ENCODE peak calls at places on chromosomes 3 and 15, in four cellular contexts. P is GM12878, O is K562, E is H1. R is an unnamed sample.

GRCh38 chr3:63051920-63052319 is 176.7 kb upstream of the CADPS start:
- DNase-seq in P (no peak), O (no peak), E (peak; percentile 3), R (no peak)

GRCh38 chr3:71955549-71956373 is 170.8 kb upstream of the PROK2 start:
- DNase-seq in P (peak; percentile 61), O (peak; percentile 28), E (peak; percentile 38), R (peak; percentile 70)

GRCh38 chr3:66473181-66473580 is 27.6 kb downstream of the LRIG1 start:
- DNase-seq in P (no peak), O (no peak), E (no peak), R (peak; percentile 58)

GRCh38 chr15:90318591-90318990 is 33.5 kb upstream of the ZNF774 start:
- DNase-seq in P (no peak), O (no peak), E (no peak), R (no peak)

GRCh38 chr3:177051419-177051818 is 145.9 kb downstream of the TBL1XR1 start:
- DNase-seq in P (no peak), O (no peak), E (no peak), R (no peak)

GRCh38 chr15:88714782-88715372 is 76.1 kb downstream of the ISG20 start:
- DNase-seq in P (no peak), O (no peak), E (no peak), R (no peak)

GRCh38 chr15:68151277-68151676 is 53.9 kb downstream of the CALML4 start:
- DNase-seq in P (no peak), O (no peak), E (no peak), R (peak; percentile 53)

GRCh38 chr3:50652709-50653108 is 22.0 kb upstream of the DOCK3 start:
- DNase-seq in P (peak; percentile 5), O (peak; percentile 42), E (peak; percentile 46), R (peak; percentile 8)

GRCh38 chr3:114745322-114746240 is 401.5 kb downstream of the ZBTB20 start:
- DNase-seq in P (no peak), O (no peak), E (no peak), R (peak; percentile 66)

GRCh38 chr15:81783076-81783475 is 262.7 kb downstream of the MEX3B start:
- DNase-seq in P (no peak), O (no peak), E (no peak), R (no peak)

GRCh38 chr15:70474367-70474681 is 289.0 kb downstream of the UACA start:
- DNase-seq in P (no peak), O (no peak), E (no peak), R (no peak)

GRCh38 chr3:197417451-197417850 is 119.0 kb upstream of the DLG1 start:
- DNase-seq in P (no peak), O (no peak), E (no peak), R (peak; percentile 60)

GRCh38 chr3:8625991-8626390 is 18.6 kb downstream of the SSUH2 start:
- DNase-seq in P (no peak), O (no peak), E (no peak), R (peak; percentile 54)

GRCh38 chr15:70492240-70493177 is 270.8 kb downstream of the UACA start:
- DNase-seq in P (no peak), O (no peak), E (no peak), R (peak; percentile 81)

GRCh38 chr3:53733433-53733832 is 112.8 kb downstream of the CHDH start:
- DNase-seq in P (no peak), O (no peak), E (no peak), R (no peak)

GRCh38 chr3:16801698-16802097 is 83.1 kb upstream of the PLCL2 start:
- DNase-seq in P (no peak), O (no peak), E (no peak), R (peak; percentile 1)

DNA sequence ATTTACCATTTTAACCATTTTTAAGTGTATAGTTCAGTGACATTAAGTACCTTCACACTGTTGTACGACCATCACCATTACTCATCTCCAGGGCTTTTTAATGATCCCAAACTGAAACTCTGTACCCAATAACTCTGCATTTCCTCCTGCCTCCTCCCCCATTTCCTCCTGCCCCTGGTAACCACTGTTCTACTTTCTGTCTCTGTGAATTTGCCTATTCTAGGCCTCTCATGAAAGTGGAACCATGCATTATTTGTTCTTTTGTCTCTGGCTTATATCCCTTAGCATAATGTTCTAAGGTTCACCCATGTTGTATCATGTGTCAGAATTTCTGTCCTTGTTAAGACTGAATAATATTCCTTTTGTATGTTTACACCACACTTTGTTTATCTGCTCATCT is 154.2 kb downstream of the MECOM start:
- DNase-seq in P (peak; percentile 37), O (no peak), E (no peak), R (no peak)
- TF ChIP-seq CHD1 in P (no peak), O (no peak), E (no peak), R (no peak)

GRCh38 chr3:120816728-120817127 is 74.2 kb downstream of the GTF2E1 start:
- DNase-seq in P (no peak), O (no peak), E (no peak), R (no peak)
- TF ChIP-seq CHD1 in P (no peak), O (no peak), E (no peak), R (no peak)

GRCh38 chr15:98548172-98548971 is 100.0 kb upstream of the IGF1R start:
- DNase-seq in P (no peak), O (no peak), E (peak; percentile 23), R (peak; percentile 73)
- TF ChIP-seq CHD1 in P (no peak), O (no peak), E (no peak), R (no peak)

GRCh38 chr15:61064653-61065052 is 164.4 kb downstream of the RORA start:
- DNase-seq in P (no peak), O (no peak), E (no peak), R (no peak)
- TF ChIP-seq CHD1 in P (no peak), O (no peak), E (no peak), R (no peak)

DNA sequence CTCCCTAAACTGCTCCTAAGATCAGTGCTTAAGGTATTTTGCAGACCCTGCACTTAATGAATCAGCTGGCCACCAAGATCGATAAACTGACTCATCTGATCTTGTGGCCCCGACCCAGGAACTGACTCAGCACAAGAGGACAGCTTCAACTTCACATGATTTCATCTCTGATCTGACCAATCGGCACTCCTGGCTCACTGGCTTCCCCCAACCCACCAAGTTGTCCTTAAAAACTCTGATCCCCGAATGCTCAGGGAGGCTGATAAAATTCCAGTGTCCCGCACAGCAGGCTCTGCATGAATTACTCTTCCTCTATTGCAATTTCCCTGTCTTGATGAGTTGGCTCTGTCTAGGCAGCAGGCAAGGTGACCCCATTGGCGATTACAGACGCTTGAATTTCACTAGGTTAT is 13.5 kb downstream of the HTR3E start:
- DNase-seq in P (no peak), O (no peak), E (no peak), R (peak; percentile 79)
- TF ChIP-seq CHD1 in P (no peak), O (no peak), E (no peak), R (no peak)

R was measured in IMR-90.